ENCODE peak calls at places on chromosomes 4 and X, in six cellular contexts. N is GM20000, B is Caco-2, Y is fibroblast of villous mesenchyme, O is bronchial epithelial cell, C is choroid plexus epithelial cell. R is an unnamed sample.

GRCh38 chrX:143988356-143988755 is 104.5 kb downstream of the UBE2NL start:
- DNase-seq in N (no peak), B (no peak), Y (no peak), O (no peak), C (no peak), R (no peak)

GRCh38 chrX:45747905-45748304 is 547.2 kb upstream of the DIPK2B start:
- DNase-seq in N (no peak), B (no peak), Y (peak; percentile 1), O (no peak), C (peak; percentile 21), R (no peak)

GRCh38 chr4:102627831-102628523 is 126.8 kb downstream of the NFKB1 start:
- DNase-seq in N (peak; percentile 11), B (no peak), Y (no peak), O (peak; percentile 98), C (peak; percentile 28), R (peak; percentile 77)

GRCh38 chrX:57241967-57242366 is 44.5 kb upstream of the FAAH2 start:
- DNase-seq in N (no peak), B (peak; percentile 0), Y (no peak), O (no peak), C (no peak), R (no peak)

GRCh38 chrX:39652336-39652735 is 445.4 kb downstream of the BCOR start:
- DNase-seq in N (peak; percentile 22), B (peak; percentile 30), Y (peak; percentile 19), O (no peak), C (peak; percentile 41), R (peak; percentile 40)

GRCh38 chrX:72274526-72274925 is 2.5 kb downstream of the RPS4X start:
- DNase-seq in N (no peak), B (no peak), Y (peak; percentile 66), O (no peak), C (peak; percentile 49), R (no peak)

GRCh38 chrX:15856580-15856979 is 2.0 kb upstream of the AP1S2 start:
- DNase-seq in N (no peak), B (no peak), Y (no peak), O (no peak), C (no peak), R (no peak)

GRCh38 chr4:5772528-5773270 is 61.7 kb downstream of the EVC start:
- DNase-seq in N (no peak), B (no peak), Y (no peak), O (no peak), C (no peak), R (no peak)

GRCh38 chrX:68691921-68692320 is 44.5 kb downstream of the STARD8 start:
- DNase-seq in N (no peak), B (no peak), Y (no peak), O (no peak), C (no peak), R (no peak)

GRCh38 chr4:1990348-1990645 is 18.5 kb downstream of the NELFA start:
- DNase-seq in N (no peak), B (no peak), Y (no peak), O (no peak), C (no peak), R (no peak)

GRCh38 chrX:35696760-35697234 is 101.3 kb upstream of the MAGEB16 start:
- DNase-seq in N (no peak), B (no peak), Y (no peak), O (peak; percentile 34), C (no peak), R (no peak)

DNA sequence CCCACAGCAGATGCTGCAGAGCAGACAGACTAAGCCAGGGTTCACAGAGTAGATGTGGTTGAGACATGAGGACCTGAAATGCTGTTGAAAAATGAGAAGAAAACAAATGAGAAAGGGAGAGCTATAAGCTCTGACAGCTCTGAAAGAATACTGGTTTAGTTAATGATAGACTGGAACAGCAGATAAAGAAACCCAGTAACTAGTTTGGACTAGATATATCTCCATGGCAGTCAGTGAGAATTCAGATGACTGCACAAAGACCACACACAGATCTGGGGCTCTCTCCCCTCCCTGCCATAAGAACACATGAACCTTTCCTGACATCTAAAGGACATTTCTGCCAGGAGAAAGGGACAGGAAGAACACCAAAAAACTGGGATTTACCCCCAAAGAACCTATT is 8.2 kb downstream of the NAA11 start:
- DNase-seq in N (no peak), B (no peak), Y (no peak), O (no peak), C (no peak), R (no peak)
- TF ChIP-seq CTCF in N (no peak), B (no peak), Y (no peak), O (no peak), C (no peak), R (no peak)

GRCh38 chr4:3418029-3418762 is 23.6 kb upstream of the HGFAC start:
- DNase-seq in N (no peak), B (peak; percentile 28), Y (no peak), O (no peak), C (no peak), R (no peak)
- TF ChIP-seq CTCF in N (no peak), B (peak; percentile 23), Y (peak; percentile 15), O (peak; percentile 40), C (peak; percentile 19), R (no peak)

DNA sequence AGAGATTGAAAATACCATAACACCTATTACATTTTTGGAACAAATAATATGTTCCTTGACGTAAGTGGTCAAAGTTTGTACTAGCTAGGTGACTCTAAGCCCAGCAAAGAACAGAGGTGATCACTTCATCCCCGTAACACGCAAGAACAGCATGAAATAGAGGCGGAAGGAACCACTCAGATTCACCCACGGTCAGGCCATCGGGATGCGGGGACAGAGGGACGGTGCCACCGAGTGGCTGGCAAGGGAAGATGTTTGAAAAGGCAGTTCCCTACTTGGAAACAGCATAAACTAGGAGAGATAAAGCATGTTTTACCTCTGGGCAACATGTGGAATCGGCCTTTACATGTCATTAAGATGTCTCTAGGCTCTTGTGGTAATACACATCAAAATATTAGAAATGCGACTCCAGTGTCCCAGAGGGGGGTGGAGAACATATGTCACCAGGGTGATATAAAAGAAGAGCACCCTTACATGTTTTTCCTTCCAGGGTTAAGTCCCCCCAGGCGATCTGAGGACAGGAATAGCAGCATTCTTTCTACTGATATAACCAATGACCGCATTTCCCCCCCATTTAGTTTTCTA is 84.0 kb downstream of the PHKA2 start:
- DNase-seq in N (peak; percentile 33), B (peak; percentile 57), Y (no peak), O (peak; percentile 4), C (peak; percentile 24), R (no peak)
- TF ChIP-seq CTCF in N (no peak), B (peak; percentile 44), Y (peak; percentile 14), O (peak; percentile 24), C (peak; percentile 44), R (no peak)

GRCh38 chrX:110444996-110445395 is 86.3 kb downstream of the RTL9 start:
- DNase-seq in N (no peak), B (no peak), Y (no peak), O (peak; percentile 72), C (no peak), R (peak; percentile 17)

GRCh38 chrX:110440016-110440805 is 81.6 kb downstream of the RTL9 start:
- DNase-seq in N (no peak), B (no peak), Y (no peak), O (no peak), C (no peak), R (no peak)

GRCh38 chrX:110437686-110438085 is 79.0 kb downstream of the RTL9 start:
- DNase-seq in N (no peak), B (no peak), Y (no peak), O (peak; percentile 42), C (no peak), R (no peak)

GRCh38 chrX:110448459-110448858 is 89.8 kb downstream of the RTL9 start:
- DNase-seq in N (no peak), B (no peak), Y (no peak), O (no peak), C (no peak), R (no peak)

DNA sequence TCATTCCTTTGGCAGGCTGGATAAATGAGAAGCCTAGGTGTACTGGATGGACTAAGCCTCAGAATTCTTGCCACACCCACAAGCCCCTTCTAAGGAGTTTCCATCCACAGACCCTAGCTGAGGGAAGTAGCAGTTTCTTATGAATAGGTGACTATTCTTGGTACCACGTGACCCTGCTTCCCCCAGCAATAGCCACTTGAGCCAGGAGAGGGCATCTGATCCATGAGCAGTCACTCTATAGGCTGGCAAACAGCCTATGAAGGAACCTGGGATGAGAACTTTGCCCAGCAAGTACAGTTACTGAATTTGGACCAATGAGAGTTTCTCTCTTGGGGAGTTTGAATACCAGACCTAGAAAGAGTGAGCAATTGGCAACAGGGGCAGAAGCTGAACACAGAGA is 84.0 kb downstream of the RTL9 start:
- DNase-seq in N (peak; percentile 9), B (peak; percentile 45), Y (peak; percentile 12), O (peak; percentile 59), C (peak; percentile 34), R (peak; percentile 62)
- TF ChIP-seq CTCF in N (no peak), B (peak; percentile 37), Y (peak; percentile 30), O (peak; percentile 25), C (peak; percentile 15), R (peak; percentile 26)

DNA sequence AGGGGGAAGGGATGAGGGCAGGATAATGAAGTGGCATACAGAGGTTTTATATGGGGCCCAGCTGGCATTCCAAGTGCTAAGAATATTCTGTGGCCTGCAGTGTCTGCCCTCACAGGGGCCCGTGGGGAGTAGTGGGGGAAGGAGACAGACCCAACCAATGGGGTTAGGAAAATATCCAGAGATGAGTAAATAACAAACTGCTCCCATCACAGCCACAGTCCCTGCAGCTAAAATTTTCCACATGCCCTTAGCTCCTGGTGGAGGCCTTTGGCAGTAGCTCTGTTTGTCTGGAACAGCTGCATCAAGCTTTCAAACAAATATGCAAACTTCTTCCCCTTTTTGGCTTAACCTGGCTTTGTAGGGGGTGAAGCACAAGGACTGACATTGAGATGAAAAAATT is 3.1 kb downstream of the SRPX2 start:
- DNase-seq in N (no peak), B (no peak), Y (peak; percentile 88), O (no peak), C (peak; percentile 76), R (no peak)
- TF ChIP-seq CTCF in N (no peak), B (no peak), Y (peak; percentile 29), O (no peak), C (peak; percentile 47), R (no peak)

DNA sequence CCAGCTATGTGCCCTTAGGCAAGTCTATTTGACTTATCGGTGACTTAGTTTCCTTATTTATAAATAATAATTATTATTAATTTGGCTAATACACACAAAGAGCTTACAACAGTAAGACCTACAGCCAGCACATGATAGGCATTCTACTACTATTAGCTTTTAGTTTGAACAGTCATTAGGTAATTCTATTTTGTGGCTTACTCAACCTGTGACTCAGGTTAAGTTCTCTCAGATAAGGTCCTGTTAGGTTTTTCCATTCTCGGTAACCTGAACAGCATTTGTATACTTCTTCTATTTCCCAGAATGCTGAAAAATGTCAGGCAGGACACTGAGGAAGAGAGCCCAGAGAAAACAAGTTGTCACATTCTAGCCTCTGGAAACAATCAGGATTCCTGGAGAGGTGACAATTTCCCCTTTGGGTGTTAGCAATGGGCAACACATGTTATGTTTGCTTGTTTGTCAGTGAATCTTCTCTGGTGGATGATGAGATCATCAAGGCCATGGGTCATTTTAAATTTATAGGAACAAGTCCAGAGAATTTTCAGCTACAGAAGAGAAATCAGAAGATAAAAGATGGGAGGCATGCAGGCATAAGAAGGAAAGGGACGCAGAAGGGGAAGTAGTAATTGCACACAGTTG is 2144.7 kb downstream of the PCDH7 start:
- DNase-seq in N (no peak), B (no peak), Y (peak; percentile 0), O (peak; percentile 53), C (no peak), R (no peak)
- TF ChIP-seq CTCF in N (no peak), B (no peak), Y (no peak), O (no peak), C (no peak), R (no peak)

GRCh38 chrX:20028588-20028987 is 37.7 kb upstream of the BCLAF3 start:
- DNase-seq in N (no peak), B (peak; percentile 45), Y (no peak), O (no peak), C (no peak), R (no peak)
- TF ChIP-seq CTCF in N (no peak), B (no peak), Y (no peak), O (no peak), C (no peak), R (no peak)

GRCh38 chrX:96682516-96682915 is 2.1 kb upstream of the DIAPH2 start:
- DNase-seq in N (no peak), B (no peak), Y (no peak), O (no peak), C (no peak), R (no peak)
- TF ChIP-seq CTCF in N (no peak), B (no peak), Y (no peak), O (no peak), C (no peak), R (no peak)